ENCODE peak calls at places on chromosome 19, in five cellular contexts. One of them, this sample, is unnamed.

GRCh38 chr19:51158474-51159129 is 16.5 kb downstream of the SIGLEC7 start:
- DNase-seq in esophagus squamous epithelium: no peak
- DNase-seq in AG04450: no peak
- DNase-seq in PC-9: peak; percentile 33
- DNase-seq in colonic mucosa: peak; percentile 64
- DNase-seq in this sample: no peak

GRCh38 chr19:46764817-46765291 is 18.6 kb upstream of the STRN4 start:
- DNase-seq in AG04450: no peak
- DNase-seq in PC-9: peak; percentile 48
- DNase-seq in esophagus squamous epithelium: no peak
- DNase-seq in colonic mucosa: peak; percentile 83
- DNase-seq in this sample: no peak

GRCh38 chr19:48283908-48284307 is 14.0 kb downstream of the ZNF114 start:
- DNase-seq in AG04450: peak; percentile 90
- DNase-seq in colonic mucosa: no peak
- DNase-seq in PC-9: no peak
- DNase-seq in esophagus squamous epithelium: no peak
- DNase-seq in this sample: peak; percentile 83

GRCh38 chr19:51807111-51807701 is 12.2 kb downstream of the FPR3 start:
- DNase-seq in AG04450: no peak
- DNase-seq in PC-9: peak; percentile 20
- DNase-seq in colonic mucosa: no peak
- DNase-seq in esophagus squamous epithelium: no peak
- DNase-seq in this sample: no peak

GRCh38 chr19:11377237-11377636 is 2.8 kb downstream of the SWSAP1 start:
- DNase-seq in esophagus squamous epithelium: no peak
- DNase-seq in AG04450: peak; percentile 76
- DNase-seq in PC-9: peak; percentile 14
- DNase-seq in colonic mucosa: no peak
- DNase-seq in this sample: peak; percentile 74

GRCh38 chr19:8506402-8506957 is 4.0 kb upstream of the PRAM1 start:
- DNase-seq in esophagus squamous epithelium: no peak
- DNase-seq in colonic mucosa: no peak
- DNase-seq in PC-9: no peak
- DNase-seq in AG04450: no peak
- DNase-seq in this sample: no peak

GRCh38 chr19:30090476-30090875 is 148.4 kb downstream of the URI1 start:
- DNase-seq in esophagus squamous epithelium: no peak
- DNase-seq in AG04450: no peak
- DNase-seq in colonic mucosa: no peak
- DNase-seq in PC-9: no peak
- DNase-seq in this sample: no peak

GRCh38 chr19:15438124-15438496 is 11.6 kb downstream of the WIZ start:
- DNase-seq in AG04450: no peak
- DNase-seq in esophagus squamous epithelium: no peak
- DNase-seq in colonic mucosa: no peak
- DNase-seq in PC-9: no peak
- DNase-seq in this sample: no peak

GRCh38 chr19:6737284-6737872 is at the start of gene GPR108:
- DNase-seq in colonic mucosa: peak; percentile 99
- DNase-seq in PC-9: peak; percentile 96
- DNase-seq in esophagus squamous epithelium: peak; percentile 99
- DNase-seq in AG04450: peak; percentile 100
- DNase-seq in this sample: peak; percentile 100

GRCh38 chr19:7521551-7522071 is 813 bp upstream of the MCOLN1 start:
- DNase-seq in esophagus squamous epithelium: no peak
- DNase-seq in PC-9: no peak
- DNase-seq in AG04450: no peak
- DNase-seq in colonic mucosa: no peak
- DNase-seq in this sample: no peak

GRCh38 chr19:30676990-30677679 is 305.0 kb downstream of the ZNF536 start:
- DNase-seq in esophagus squamous epithelium: no peak
- DNase-seq in AG04450: no peak
- DNase-seq in PC-9: no peak
- DNase-seq in colonic mucosa: no peak
- DNase-seq in this sample: no peak

GRCh38 chr19:41935781-41936415 is 7.6 kb upstream of the ERFL start:
- DNase-seq in colonic mucosa: no peak
- DNase-seq in PC-9: no peak
- DNase-seq in AG04450: no peak
- DNase-seq in esophagus squamous epithelium: no peak
- DNase-seq in this sample: no peak

GRCh38 chr19:16463991-16464575 is 7.7 kb downstream of the EPS15L1 start:
- DNase-seq in esophagus squamous epithelium: no peak
- DNase-seq in colonic mucosa: no peak
- DNase-seq in PC-9: peak; percentile 62
- DNase-seq in AG04450: no peak
- DNase-seq in this sample: no peak

GRCh38 chr19:49808762-49809154 is 4.3 kb downstream of the FUZ start:
- DNase-seq in colonic mucosa: peak; percentile 97
- DNase-seq in esophagus squamous epithelium: peak; percentile 50
- DNase-seq in AG04450: peak; percentile 53
- DNase-seq in PC-9: peak; percentile 80
- DNase-seq in this sample: no peak

GRCh38 chr19:14370169-14370998 is 10.9 kb upstream of the ADGRE5 start:
- DNase-seq in AG04450: no peak
- DNase-seq in esophagus squamous epithelium: no peak
- DNase-seq in colonic mucosa: no peak
- DNase-seq in PC-9: no peak
- DNase-seq in this sample: no peak

GRCh38 chr19:412356-413355 is 3.7 kb upstream of the C2CD4C start:
- DNase-seq in AG04450: no peak
- DNase-seq in esophagus squamous epithelium: no peak
- DNase-seq in PC-9: no peak
- DNase-seq in colonic mucosa: no peak
- DNase-seq in this sample: no peak

GRCh38 chr19:31330761-31331160 is 18.5 kb downstream of the TSHZ3 start:
- DNase-seq in PC-9: no peak
- DNase-seq in AG04450: no peak
- DNase-seq in esophagus squamous epithelium: no peak
- DNase-seq in colonic mucosa: no peak
- DNase-seq in this sample: no peak

GRCh38 chr19:35860436-35860817 is 3.7 kb downstream of the KIRREL2 start:
- DNase-seq in esophagus squamous epithelium: no peak
- DNase-seq in colonic mucosa: no peak
- DNase-seq in PC-9: no peak
- DNase-seq in AG04450: no peak
- DNase-seq in this sample: no peak

GRCh38 chr19:51018745-51019543 is 565 bp downstream of the KLK10 start:
- DNase-seq in colonic mucosa: no peak
- DNase-seq in AG04450: no peak
- DNase-seq in PC-9: peak; percentile 87
- DNase-seq in esophagus squamous epithelium: no peak
- DNase-seq in this sample: no peak

GRCh38 chr19:10338940-10339339 is 484 bp downstream of the ICAM3 start:
- DNase-seq in colonic mucosa: no peak
- DNase-seq in PC-9: no peak
- DNase-seq in esophagus squamous epithelium: no peak
- DNase-seq in AG04450: no peak
- DNase-seq in this sample: no peak
- H3K4me3 ChIP-seq in colonic mucosa: peak overlapping the region; percentile 14
- H3K4me3 ChIP-seq in PC-9: no peak overlapping the region
- H3K4me3 ChIP-seq in esophagus squamous epithelium: peak overlapping the region; percentile 53
- H3K4me3 ChIP-seq in AG04450: no peak overlapping the region
- H3K4me3 ChIP-seq in this sample: no peak overlapping the region

DNA sequence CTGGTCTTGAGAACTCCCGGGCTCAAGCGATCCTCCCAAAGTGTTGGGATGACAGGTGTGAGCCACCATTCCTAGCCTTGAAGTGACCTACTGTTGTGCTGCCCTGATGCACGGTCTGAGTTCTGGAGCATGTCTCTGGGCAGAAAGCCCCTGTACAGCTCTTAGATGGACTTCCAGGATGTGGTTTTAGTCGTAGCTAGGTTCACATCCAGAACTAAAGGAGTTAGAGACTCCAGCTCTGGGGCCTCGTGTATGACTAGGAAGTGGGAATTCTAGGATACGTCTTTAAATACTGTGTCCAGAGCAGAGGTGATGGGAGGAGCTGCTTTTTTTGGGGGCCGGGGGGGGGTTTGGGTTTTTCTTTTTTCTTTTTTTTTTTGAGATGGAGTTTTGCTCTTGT is 12.2 kb downstream of the UPF1 start:
- DNase-seq in PC-9: no peak
- DNase-seq in colonic mucosa: no peak
- DNase-seq in esophagus squamous epithelium: no peak
- DNase-seq in AG04450: no peak
- DNase-seq in this sample: no peak
- TF ChIP-seq CTCF in PC-9: no peak
- TF ChIP-seq CTCF in colonic mucosa: no peak
- TF ChIP-seq CTCF in esophagus squamous epithelium: no peak
- TF ChIP-seq CTCF in AG04450: no peak
- TF ChIP-seq CTCF in this sample: no peak

DNA sequence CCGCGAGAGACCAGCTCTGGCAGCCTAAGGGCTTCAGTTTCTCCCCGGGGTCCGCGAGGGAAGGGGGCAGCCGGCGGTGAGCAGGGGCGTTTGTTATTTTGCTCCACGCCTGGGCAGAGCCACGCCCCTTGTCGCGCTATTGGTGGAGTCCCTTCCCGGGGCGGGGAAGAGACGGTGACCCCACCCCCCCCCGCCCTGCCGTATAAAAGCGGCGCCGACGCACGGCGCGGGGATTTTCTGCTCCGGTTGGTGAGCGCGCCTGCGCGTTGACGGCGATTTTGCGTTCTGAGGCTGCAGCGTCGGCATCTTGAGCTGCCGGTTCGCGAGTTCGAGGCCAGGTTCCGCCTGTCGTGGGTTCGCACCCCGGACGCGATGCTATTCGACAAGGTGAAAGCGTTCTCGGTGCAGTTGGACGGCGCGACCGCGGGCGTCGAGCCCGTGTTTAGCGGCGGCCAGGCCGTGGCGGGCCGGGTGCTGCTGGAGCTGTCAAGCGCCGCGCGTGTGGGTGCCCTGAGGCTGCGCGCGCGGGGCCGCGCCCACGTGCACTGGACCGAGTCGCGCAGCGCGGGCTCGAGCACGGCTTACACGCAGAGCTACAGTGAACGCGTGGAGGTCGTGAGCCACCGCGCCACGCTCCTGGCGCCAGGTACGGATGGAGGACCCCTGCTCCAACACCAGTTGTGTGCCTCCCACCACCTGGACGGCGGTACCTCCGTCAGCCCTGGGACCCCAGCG is at the start of gene ARRDC2:
- DNase-seq in PC-9: peak; percentile 77
- DNase-seq in AG04450: peak; percentile 77
- DNase-seq in colonic mucosa: peak; percentile 93
- DNase-seq in esophagus squamous epithelium: peak; percentile 75
- DNase-seq in this sample: peak; percentile 42
- H3K4me3 ChIP-seq in PC-9: peak within 1 kb of the TSS; percentile 29
- H3K4me3 ChIP-seq in AG04450: peak within 1 kb of the TSS; percentile 58
- H3K4me3 ChIP-seq in colonic mucosa: peak within 1 kb of the TSS; percentile 39
- H3K4me3 ChIP-seq in esophagus squamous epithelium: peak within 1 kb of the TSS; percentile 78
- H3K4me3 ChIP-seq in this sample: peak within 1 kb of the TSS; percentile 46

GRCh38 chr19:21767065-21767800 is at the start of gene ZNF100:
- DNase-seq in AG04450: peak; percentile 82
- DNase-seq in esophagus squamous epithelium: peak; percentile 62
- DNase-seq in PC-9: peak; percentile 86
- DNase-seq in colonic mucosa: peak; percentile 94
- DNase-seq in this sample: peak; percentile 46
- TF ChIP-seq CTCF in AG04450: no peak
- TF ChIP-seq CTCF in esophagus squamous epithelium: no peak
- TF ChIP-seq CTCF in PC-9: no peak
- TF ChIP-seq CTCF in colonic mucosa: no peak
- TF ChIP-seq CTCF in this sample: peak; percentile 10

DNA sequence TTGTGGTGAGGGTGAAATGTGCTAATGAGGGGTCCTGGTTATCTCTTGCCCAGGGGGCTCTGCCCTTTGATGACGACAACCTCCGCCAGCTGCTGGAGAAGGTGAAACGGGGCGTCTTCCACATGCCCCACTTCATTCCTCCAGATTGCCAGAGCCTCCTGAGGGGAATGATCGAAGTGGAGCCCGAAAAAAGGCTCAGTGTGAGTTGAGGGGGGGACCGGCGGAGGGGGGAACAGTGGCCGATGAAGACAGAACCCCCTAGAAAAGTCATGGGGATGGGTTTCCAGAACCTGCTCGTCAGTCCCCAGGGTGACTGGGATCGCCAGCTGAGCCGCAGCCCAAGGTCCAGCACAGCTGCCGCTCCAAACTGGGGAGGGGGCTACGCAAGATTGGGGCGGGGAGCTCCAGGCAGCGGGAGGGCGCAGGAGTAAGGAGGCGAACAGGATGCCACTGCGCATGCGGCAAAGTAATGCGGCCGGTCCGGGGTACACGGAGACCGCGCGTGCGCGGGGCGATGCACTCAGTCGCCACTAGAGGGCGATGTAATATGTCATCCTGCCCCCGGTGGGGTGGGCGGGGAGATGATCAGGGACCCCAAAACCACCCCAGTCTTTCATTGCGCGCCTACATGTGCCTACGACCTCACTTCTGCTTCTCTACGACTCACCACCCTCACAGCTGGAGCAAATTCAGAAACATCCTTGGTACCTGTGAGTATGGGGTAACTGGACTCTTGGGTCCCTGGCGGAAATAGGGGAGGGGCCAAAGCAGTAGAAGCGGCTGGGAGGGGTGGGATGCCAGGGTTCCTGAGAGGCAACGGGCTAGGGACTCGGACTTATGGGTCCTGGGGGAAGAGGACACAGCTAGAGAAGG is 17.9 kb downstream of the BRSK1 start:
- DNase-seq in PC-9: peak; percentile 94
- DNase-seq in esophagus squamous epithelium: no peak
- DNase-seq in AG04450: peak; percentile 24
- DNase-seq in colonic mucosa: peak; percentile 93
- DNase-seq in this sample: no peak
- H3K4me3 ChIP-seq in PC-9: peak overlapping the region; percentile 55
- H3K4me3 ChIP-seq in esophagus squamous epithelium: peak overlapping the region; percentile 62
- H3K4me3 ChIP-seq in AG04450: peak overlapping the region; percentile 41
- H3K4me3 ChIP-seq in colonic mucosa: no peak overlapping the region
- H3K4me3 ChIP-seq in this sample: no peak overlapping the region

GRCh38 chr19:2602391-2603181 is 99.9 kb downstream of the GNG7 start:
- DNase-seq in esophagus squamous epithelium: no peak
- DNase-seq in PC-9: peak; percentile 59
- DNase-seq in colonic mucosa: peak; percentile 46
- DNase-seq in AG04450: peak; percentile 80
- DNase-seq in this sample: peak; percentile 97
- TF ChIP-seq CTCF in esophagus squamous epithelium: no peak
- TF ChIP-seq CTCF in PC-9: no peak
- TF ChIP-seq CTCF in colonic mucosa: no peak
- TF ChIP-seq CTCF in AG04450: peak; percentile 13
- TF ChIP-seq CTCF in this sample: peak; percentile 27

GRCh38 chr19:43474986-43475705 is 9.7 kb upstream of the LYPD3 start:
- DNase-seq in esophagus squamous epithelium: peak; percentile 12
- DNase-seq in PC-9: peak; percentile 98
- DNase-seq in AG04450: peak; percentile 88
- DNase-seq in colonic mucosa: peak; percentile 98
- DNase-seq in this sample: peak; percentile 53
- H3K4me3 ChIP-seq in esophagus squamous epithelium: peak overlapping the region; percentile 62
- H3K4me3 ChIP-seq in PC-9: peak overlapping the region; percentile 54
- H3K4me3 ChIP-seq in AG04450: peak overlapping the region; percentile 29
- H3K4me3 ChIP-seq in colonic mucosa: peak overlapping the region; percentile 13
- H3K4me3 ChIP-seq in this sample: no peak overlapping the region

GRCh38 chr19:45717131-45717982 is 13.3 kb downstream of the FBXO46 start:
- DNase-seq in esophagus squamous epithelium: peak; percentile 97
- DNase-seq in colonic mucosa: peak; percentile 99
- DNase-seq in PC-9: peak; percentile 99
- DNase-seq in AG04450: peak; percentile 97
- DNase-seq in this sample: peak; percentile 94
- TF ChIP-seq CTCF in esophagus squamous epithelium: no peak
- TF ChIP-seq CTCF in colonic mucosa: no peak
- TF ChIP-seq CTCF in PC-9: no peak
- TF ChIP-seq CTCF in AG04450: peak; percentile 16
- TF ChIP-seq CTCF in this sample: peak; percentile 49